ENCODE peak calls at places on chromosomes 16 and 17, in four cellular contexts. O is ELF-1, D is PC-9, A is D721Med. N is an unnamed sample.

GRCh38 chr16:88988980-88989791 is 12.2 kb upstream of the CBFA2T3 start:
- DNase-seq in O (no peak), A (no peak), D (no peak), N (no peak)

GRCh38 chr17:58307468-58308172 is 21.0 kb downstream of the TSPOAP1 start:
- DNase-seq in O (no peak), A (peak; percentile 11), D (no peak), N (peak; percentile 53)

GRCh38 chr16:80056334-80056733 is 455.8 kb upstream of the MAF start:
- DNase-seq in O (no peak), D (no peak), A (no peak), N (no peak)

GRCh38 chr17:47305302-47305923 is 18.3 kb upstream of the EFCAB13 start:
- DNase-seq in A (no peak), D (peak; percentile 77), O (no peak), N (peak; percentile 59)

GRCh38 chr17:17034028-17034427 is 8.2 kb upstream of the MPRIP start:
- DNase-seq in A (no peak), O (no peak), D (no peak), N (no peak)

GRCh38 chr17:45127209-45127582 is 5.1 kb downstream of the PLCD3 start:
- DNase-seq in A (no peak), D (no peak), O (no peak), N (no peak)

GRCh38 chr16:57863434-57864160 is 61.3 kb upstream of the KIFC3 start:
- DNase-seq in O (peak; percentile 71), A (no peak), D (peak; percentile 64), N (peak; percentile 88)

GRCh38 chr17:39648876-39649430 is 12.0 kb downstream of the STARD3 start:
- DNase-seq in O (no peak), A (no peak), D (no peak), N (no peak)

GRCh38 chr16:56950881-56951771 is 10.6 kb upstream of the CETP start:
- DNase-seq in A (peak; percentile 33), D (peak; percentile 33), O (peak; percentile 77), N (peak; percentile 88)

N was measured in endodermal cell.